ENCODE peak calls at places on chromosome 9, in eight cellular contexts. Q is kidney; M is endothelial cell; B is CD4-positive, alpha-beta T cell; U is testis; F is cardiac fibroblast; W is MCF 10A; L is lower lobe of right lung. K is an unnamed sample.

GRCh38 chr9:83420486-83420885 is 117.7 kb downstream of the FRMD3 start:
- DNase-seq in Q (no peak), M (no peak), B (no peak), U (no peak), F (no peak), W (no peak), L (no peak), K (no peak)

GRCh38 chr9:68416891-68417570 is 60.6 kb downstream of the PGM5 start:
- DNase-seq in Q (no peak), M (no peak), B (no peak), U (no peak), F (no peak), W (peak), L (no peak), K (no peak)

GRCh38 chr9:88947581-88948573 is 43.4 kb upstream of the S1PR3 start:
- DNase-seq in Q (no peak), M (no peak), B (no peak), U (no peak), F (peak), W (no peak), L (no peak), K (no peak)

GRCh38 chr9:136354592-136355085 is 8.9 kb downstream of the DNLZ start:
- DNase-seq in Q (no peak), M (no peak), B (no peak), U (peak), F (peak), W (peak), L (no peak), K (no peak)

GRCh38 chr9:18320046-18320445 is 153.9 kb upstream of the ADAMTSL1 start:
- DNase-seq in Q (no peak), M (no peak), B (no peak), U (no peak), F (peak), W (no peak), L (no peak), K (no peak)

GRCh38 chr9:108654566-108654965 is 201.2 kb downstream of the ACTL7B start:
- DNase-seq in Q (no peak), M (no peak), B (no peak), U (no peak), F (peak), W (no peak), L (no peak), K (no peak)

GRCh38 chr9:136980669-136981478 is 1.9 kb upstream of the LCNL1 start:
- DNase-seq in Q (no peak), M (no peak), B (no peak), U (no peak), F (no peak), W (no peak), L (no peak), K (no peak)

GRCh38 chr9:25917593-25918426 is 239.6 kb upstream of the TUSC1 start:
- DNase-seq in Q (no peak), M (no peak), B (no peak), U (no peak), F (peak), W (peak), L (no peak), K (no peak)

GRCh38 chr9:128633057-128633456 is 23.6 kb downstream of the DYNC2I2 start:
- DNase-seq in Q (peak), M (no peak), B (no peak), U (no peak), F (no peak), W (no peak), L (peak), K (no peak)

GRCh38 chr9:81191222-81191621 is 498.1 kb downstream of the TLE1 start:
- DNase-seq in Q (no peak), M (no peak), B (no peak), U (no peak), F (peak), W (no peak), L (no peak), K (no peak)

GRCh38 chr9:104094534-104095020 is 468 bp downstream of the SMC2 start:
- DNase-seq in Q (no peak), M (no peak), B (no peak), U (no peak), F (peak), W (no peak), L (no peak), K (no peak)

GRCh38 chr9:114988962-114989599 is 58.7 kb upstream of the TNFSF8 start:
- DNase-seq in Q (no peak), M (no peak), B (no peak), U (no peak), F (peak), W (peak), L (no peak), K (no peak)

GRCh38 chr9:12935714-12936113 is 160.9 kb downstream of the LURAP1L start:
- DNase-seq in Q (no peak), M (no peak), B (no peak), U (no peak), F (peak), W (peak), L (no peak), K (no peak)

GRCh38 chr9:37082214-37082765 is 38.1 kb upstream of the ZCCHC7 start:
- DNase-seq in Q (no peak), M (no peak), B (no peak), U (no peak), F (peak), W (no peak), L (no peak), K (no peak)

GRCh38 chr9:103707181-103707580 is 386.9 kb upstream of the SMC2 start:
- DNase-seq in Q (no peak), M (no peak), B (no peak), U (no peak), F (no peak), W (peak), L (no peak), K (no peak)

GRCh38 chr9:104082147-104082546 is 12.0 kb upstream of the SMC2 start:
- DNase-seq in Q (no peak), M (no peak), B (no peak), U (no peak), F (no peak), W (no peak), L (no peak), K (no peak)

GRCh38 chr9:68505681-68506409 is 34.8 kb downstream of the TMEM252 start:
- DNase-seq in Q (no peak), M (no peak), B (no peak), U (peak), F (no peak), W (no peak), L (no peak), K (no peak)

DNA sequence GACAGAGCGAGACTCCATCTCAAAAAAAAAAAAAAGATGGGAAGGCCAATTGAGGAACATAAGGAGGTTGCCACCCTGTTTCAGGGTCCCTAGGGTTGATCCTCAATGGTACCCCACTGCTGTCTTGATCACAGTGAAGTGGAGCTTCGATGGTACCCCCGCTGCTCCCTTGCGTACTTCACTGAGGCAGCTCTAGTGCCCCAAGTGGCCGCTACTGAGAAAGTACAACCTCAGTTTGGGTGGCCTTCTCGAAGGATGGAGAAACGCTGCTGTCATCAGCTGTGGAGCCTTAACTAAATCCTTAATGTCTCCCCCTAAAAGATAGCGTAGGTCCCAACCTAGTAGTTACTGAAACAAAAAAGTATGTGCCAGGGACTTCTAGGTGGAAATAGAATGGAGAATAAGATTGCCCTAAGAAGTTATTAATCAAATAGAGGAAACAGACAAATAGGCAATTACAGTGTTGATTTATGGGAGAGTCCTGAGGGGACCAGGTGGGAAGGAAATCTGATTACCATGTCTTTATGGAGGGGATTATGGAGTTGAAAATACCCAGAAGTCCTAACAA is 6.3 kb downstream of the TESK1 start:
- DNase-seq in Q (no peak), M (peak), B (peak), U (peak), F (peak), W (peak), L (no peak), K (no peak)
- TF ChIP-seq CTCF in Q (peak), M (peak), B (peak), U (peak), F (peak), W (peak), L (peak), K (peak)

DNA sequence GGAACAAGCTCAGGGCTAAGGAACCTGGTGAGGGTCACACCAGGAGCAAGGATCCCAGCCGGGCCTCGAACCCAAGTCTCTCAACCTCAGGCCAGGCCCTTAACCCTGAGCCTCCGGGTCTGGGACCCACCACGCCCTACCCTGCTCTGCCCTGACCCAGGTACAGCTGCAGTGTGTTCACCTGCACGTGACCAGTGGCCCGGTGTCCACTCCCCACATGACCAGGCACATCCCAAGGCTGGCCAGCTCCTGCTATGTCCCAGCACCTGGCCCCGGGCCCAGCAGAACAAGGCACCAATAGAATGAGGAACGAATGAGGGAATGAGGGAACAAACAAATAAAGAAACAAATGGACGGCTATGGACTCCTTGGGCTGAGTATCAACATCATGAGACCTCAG is 112.0 kb upstream of the SARDH start:
- DNase-seq in Q (no peak), M (no peak), B (no peak), U (no peak), F (no peak), W (no peak), L (no peak), K (no peak)
- TF ChIP-seq CTCF in Q (no peak), M (no peak), B (no peak), U (no peak), F (no peak), W (no peak), L (no peak), K (no peak)

GRCh38 chr9:123365881-123366528 is 10.0 kb downstream of the CRB2 start:
- DNase-seq in Q (no peak), M (no peak), B (no peak), U (no peak), F (no peak), W (no peak), L (peak), K (no peak)

GRCh38 chr9:123364241-123364824 is 8.3 kb downstream of the CRB2 start:
- DNase-seq in Q (no peak), M (no peak), B (no peak), U (no peak), F (peak), W (no peak), L (no peak), K (peak)

GRCh38 chr9:123368023-123368422 is 12.0 kb downstream of the CRB2 start:
- DNase-seq in Q (peak), M (no peak), B (no peak), U (peak), F (no peak), W (no peak), L (no peak), K (no peak)

GRCh38 chr9:123362856-123363255 is 6.9 kb downstream of the CRB2 start:
- DNase-seq in Q (no peak), M (no peak), B (no peak), U (no peak), F (no peak), W (no peak), L (no peak), K (no peak)

DNA sequence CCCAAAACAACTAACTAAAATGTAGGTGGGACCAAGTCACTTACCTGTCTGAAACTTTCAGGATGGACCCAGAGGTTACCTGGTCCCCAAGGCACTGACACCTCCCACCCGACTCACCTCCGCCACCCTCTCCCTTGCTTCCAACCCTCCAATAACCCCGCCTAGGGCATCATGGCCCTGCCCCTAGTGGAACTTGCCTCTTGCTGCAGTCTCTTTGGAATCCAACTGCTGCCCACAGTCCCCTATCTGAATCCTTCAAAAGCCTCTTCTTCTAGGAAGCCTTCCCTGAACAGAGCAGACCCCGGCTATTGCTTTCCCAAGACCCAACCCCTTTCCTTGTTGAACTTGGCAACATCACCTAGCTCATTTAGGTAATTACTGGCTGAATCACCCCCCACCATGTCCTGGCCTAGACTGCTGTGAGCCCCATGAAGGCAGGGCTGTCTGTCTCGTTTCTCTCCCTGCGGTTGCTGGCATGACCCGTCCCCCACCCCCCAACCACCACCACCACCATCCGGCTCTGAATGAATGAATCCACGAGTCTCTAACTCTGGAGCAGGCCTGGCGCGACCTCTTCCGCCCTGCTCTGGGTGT is 9.4 kb downstream of the CRB2 start:
- DNase-seq in Q (no peak), M (no peak), B (no peak), U (no peak), F (no peak), W (no peak), L (no peak), K (no peak)
- TF ChIP-seq CTCF in Q (no peak), M (peak), B (no peak), U (no peak), F (peak), W (peak), L (no peak), K (peak)

GRCh38 chr9:33722359-33722675 is 73.0 kb upstream of the PRSS3 start:
- DNase-seq in Q (no peak), M (no peak), B (no peak), U (no peak), F (no peak), W (no peak), L (no peak), K (no peak)
- TF ChIP-seq CTCF in Q (no peak), M (peak), B (peak), U (no peak), F (no peak), W (no peak), L (no peak), K (no peak)

GRCh38 chr9:121620777-121621437 is 30.5 kb upstream of the DAB2IP start:
- DNase-seq in Q (no peak), M (peak), B (no peak), U (no peak), F (no peak), W (peak), L (no peak), K (peak)
- TF ChIP-seq CTCF in Q (peak), M (peak), B (no peak), U (no peak), F (peak), W (peak), L (peak), K (peak)

DNA sequence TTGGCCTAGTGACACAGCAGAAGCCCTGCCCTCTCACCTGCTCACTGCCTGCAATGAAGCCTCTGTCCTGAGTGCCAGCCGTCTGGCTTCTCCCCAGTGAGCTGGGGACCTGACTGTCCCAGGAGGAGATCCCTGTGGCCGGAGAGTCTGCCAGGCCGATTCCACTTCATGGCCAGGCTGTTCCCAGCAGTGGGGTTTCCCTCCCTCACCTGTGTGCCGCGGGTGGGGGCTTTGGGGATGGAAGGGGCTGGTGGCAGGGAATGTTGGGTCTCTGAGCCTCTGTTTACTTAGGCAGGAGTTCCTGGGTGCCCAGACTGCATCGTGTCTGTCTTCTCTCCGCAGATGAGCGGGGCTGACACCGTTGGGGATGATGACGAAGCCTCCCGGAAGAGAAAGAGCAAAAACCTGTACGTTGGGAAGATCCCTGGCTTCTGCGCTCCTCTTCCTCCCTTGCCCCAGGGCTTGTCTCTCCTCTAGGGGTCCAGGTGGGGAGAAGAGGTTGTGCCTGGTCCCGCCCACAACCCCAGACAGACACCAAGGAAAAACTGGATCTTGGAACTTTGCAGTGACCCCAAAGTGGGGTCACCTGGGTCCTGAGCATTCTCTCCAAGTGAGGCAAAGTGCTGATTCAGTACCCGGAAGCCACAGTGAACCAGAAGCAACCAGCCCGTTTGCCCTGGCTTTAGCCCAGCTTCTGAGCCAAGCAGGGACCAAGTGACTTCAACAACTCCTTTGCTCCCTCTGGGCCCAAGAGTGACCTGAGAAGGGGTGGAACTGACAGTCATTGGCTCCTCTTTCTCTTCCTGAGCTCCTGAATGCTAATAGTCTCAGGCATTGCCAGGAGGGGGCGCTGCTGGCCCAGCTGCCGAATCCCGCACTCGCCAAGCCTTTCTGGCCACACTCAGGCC is 127.7 kb downstream of the RGS3 start:
- DNase-seq in Q (peak), M (peak), B (peak), U (peak), F (peak), W (peak), L (peak), K (peak)
- TF ChIP-seq CTCF in Q (peak), M (peak), B (peak), U (peak), F (peak), W (peak), L (peak), K (peak)

DNA sequence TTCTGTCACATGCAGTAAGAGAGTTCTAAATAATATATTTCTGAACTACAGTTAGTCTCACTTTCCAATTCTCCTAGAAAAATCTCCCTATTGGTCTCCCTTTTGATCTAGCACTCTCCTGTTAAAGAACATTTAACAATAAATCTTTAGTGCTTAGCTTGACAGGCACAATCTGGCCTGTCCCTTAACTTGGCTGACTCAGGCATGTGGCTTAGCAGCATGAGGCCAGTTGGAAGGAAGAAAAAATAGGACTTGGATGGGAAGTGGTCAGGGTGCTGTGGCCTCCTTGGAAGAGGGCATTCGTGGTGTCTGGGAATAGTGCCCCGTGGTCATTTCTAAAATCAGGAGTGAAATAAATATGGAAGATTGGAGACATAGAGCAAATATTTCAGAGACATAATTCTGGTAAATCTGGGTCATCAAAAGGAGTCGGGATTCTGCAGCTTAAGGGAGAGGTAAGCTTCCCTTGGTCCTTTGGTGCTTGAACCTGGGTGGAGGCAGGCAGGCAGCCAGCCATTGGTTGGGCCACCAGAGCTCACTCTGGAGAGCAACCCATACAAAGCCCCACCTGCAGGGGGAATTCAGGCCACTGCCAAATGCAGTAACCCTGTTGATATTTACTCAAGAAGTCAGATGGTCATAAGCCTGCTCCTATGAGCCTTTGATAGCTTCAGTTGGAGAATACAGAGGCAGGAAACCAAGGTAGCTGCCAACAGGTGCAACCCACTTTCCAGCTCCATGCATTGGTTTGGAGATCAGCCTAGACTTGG is 28.8 kb upstream of the TLE4 start:
- DNase-seq in Q (no peak), M (no peak), B (no peak), U (no peak), F (no peak), W (no peak), L (no peak), K (no peak)
- TF ChIP-seq CTCF in Q (no peak), M (no peak), B (no peak), U (no peak), F (no peak), W (no peak), L (no peak), K (no peak)

GRCh38 chr9:1042466-1042865 is 7.7 kb upstream of the DMRT2 start:
- DNase-seq in Q (no peak), M (peak), B (no peak), U (peak), F (no peak), W (no peak), L (no peak), K (no peak)
- TF ChIP-seq CTCF in Q (no peak), M (peak), B (no peak), U (peak), F (no peak), W (no peak), L (peak), K (peak)

GRCh38 chr9:77789891-77790290 is 141.8 kb upstream of the GNA14 start:
- DNase-seq in Q (no peak), M (no peak), B (no peak), U (no peak), F (no peak), W (no peak), L (no peak), K (no peak)

GRCh38 chr9:77793909-77794308 is 145.8 kb upstream of the GNA14 start:
- DNase-seq in Q (no peak), M (no peak), B (no peak), U (no peak), F (peak), W (peak), L (no peak), K (no peak)
- TF ChIP-seq CTCF in Q (no peak), M (peak), B (no peak), U (no peak), F (peak), W (peak), L (peak), K (no peak)